ENCODE peak calls at places on chromosomes 1 and 21, in four cellular contexts. One of them, this sample, is unnamed.

GRCh38 chr21:45387506-45387905 is 17.5 kb upstream of the COL18A1 start:
- DNase-seq in dermis blood vessel endothelial cell: no peak
- DNase-seq in T-helper 1 cell: no peak
- DNase-seq in stimulated activated CD8-positive, alpha-beta memory T cell treated with anti-CD3 and anti-CD28 coated beads, Interleukin-2, amount 100 ng/mL, for 1 hour: no peak
- DNase-seq in this sample: no peak

GRCh38 chr1:210920716-210921694 is 212.9 kb downstream of the KCNH1 start:
- DNase-seq in dermis blood vessel endothelial cell: no peak
- DNase-seq in T-helper 1 cell: no peak
- DNase-seq in stimulated activated CD8-positive, alpha-beta memory T cell treated with anti-CD3 and anti-CD28 coated beads, Interleukin-2, amount 100 ng/mL, for 1 hour: no peak
- DNase-seq in this sample: no peak

GRCh38 chr1:6459850-6460265 is 6.1 kb downstream of the TNFRSF25 start:
- DNase-seq in dermis blood vessel endothelial cell: no peak
- DNase-seq in T-helper 1 cell: peak; percentile 45
- DNase-seq in stimulated activated CD8-positive, alpha-beta memory T cell treated with anti-CD3 and anti-CD28 coated beads, Interleukin-2, amount 100 ng/mL, for 1 hour: no peak
- DNase-seq in this sample: peak; percentile 55

GRCh38 chr1:217433664-217434063 is 197.2 kb downstream of the GPATCH2 start:
- DNase-seq in dermis blood vessel endothelial cell: no peak
- DNase-seq in T-helper 1 cell: no peak
- DNase-seq in stimulated activated CD8-positive, alpha-beta memory T cell treated with anti-CD3 and anti-CD28 coated beads, Interleukin-2, amount 100 ng/mL, for 1 hour: no peak
- DNase-seq in this sample: no peak

GRCh38 chr1:197914510-197914909 is 2.7 kb upstream of the LHX9 start:
- DNase-seq in dermis blood vessel endothelial cell: no peak
- DNase-seq in T-helper 1 cell: no peak
- DNase-seq in stimulated activated CD8-positive, alpha-beta memory T cell treated with anti-CD3 and anti-CD28 coated beads, Interleukin-2, amount 100 ng/mL, for 1 hour: no peak
- DNase-seq in this sample: no peak

GRCh38 chr1:234925440-234926251 is 203.0 kb downstream of the TOMM20 start:
- DNase-seq in dermis blood vessel endothelial cell: peak; percentile 96
- DNase-seq in T-helper 1 cell: no peak
- DNase-seq in stimulated activated CD8-positive, alpha-beta memory T cell treated with anti-CD3 and anti-CD28 coated beads, Interleukin-2, amount 100 ng/mL, for 1 hour: no peak
- DNase-seq in this sample: no peak

GRCh38 chr1:176450526-176450925 is 12.4 kb upstream of the PAPPA2 start:
- DNase-seq in dermis blood vessel endothelial cell: no peak
- DNase-seq in T-helper 1 cell: no peak
- DNase-seq in stimulated activated CD8-positive, alpha-beta memory T cell treated with anti-CD3 and anti-CD28 coated beads, Interleukin-2, amount 100 ng/mL, for 1 hour: no peak
- DNase-seq in this sample: no peak

GRCh38 chr1:186605762-186606350 is 74.4 kb downstream of the PTGS2 start:
- DNase-seq in dermis blood vessel endothelial cell: peak; percentile 79
- DNase-seq in T-helper 1 cell: no peak
- DNase-seq in stimulated activated CD8-positive, alpha-beta memory T cell treated with anti-CD3 and anti-CD28 coated beads, Interleukin-2, amount 100 ng/mL, for 1 hour: no peak
- DNase-seq in this sample: no peak

GRCh38 chr1:119896303-119896702 is at the start of gene ADAM30:
- DNase-seq in dermis blood vessel endothelial cell: no peak
- DNase-seq in T-helper 1 cell: no peak
- DNase-seq in stimulated activated CD8-positive, alpha-beta memory T cell treated with anti-CD3 and anti-CD28 coated beads, Interleukin-2, amount 100 ng/mL, for 1 hour: no peak
- DNase-seq in this sample: no peak

GRCh38 chr1:56755911-56756310 is 63.3 kb downstream of the FYB2 start:
- DNase-seq in dermis blood vessel endothelial cell: no peak
- DNase-seq in T-helper 1 cell: no peak
- DNase-seq in stimulated activated CD8-positive, alpha-beta memory T cell treated with anti-CD3 and anti-CD28 coated beads, Interleukin-2, amount 100 ng/mL, for 1 hour: no peak
- DNase-seq in this sample: no peak

GRCh38 chr1:100323428-100324106 is 28.7 kb upstream of the CDC14A start:
- DNase-seq in dermis blood vessel endothelial cell: no peak
- DNase-seq in T-helper 1 cell: no peak
- DNase-seq in stimulated activated CD8-positive, alpha-beta memory T cell treated with anti-CD3 and anti-CD28 coated beads, Interleukin-2, amount 100 ng/mL, for 1 hour: no peak
- DNase-seq in this sample: no peak

GRCh38 chr1:243731974-243732373 is 118.1 kb downstream of the AKT3 start:
- DNase-seq in dermis blood vessel endothelial cell: no peak
- DNase-seq in T-helper 1 cell: no peak
- DNase-seq in stimulated activated CD8-positive, alpha-beta memory T cell treated with anti-CD3 and anti-CD28 coated beads, Interleukin-2, amount 100 ng/mL, for 1 hour: no peak
- DNase-seq in this sample: no peak

GRCh38 chr1:56477164-56478111 is 101.9 kb downstream of the PLPP3 start:
- DNase-seq in dermis blood vessel endothelial cell: peak; percentile 49
- DNase-seq in T-helper 1 cell: no peak
- DNase-seq in stimulated activated CD8-positive, alpha-beta memory T cell treated with anti-CD3 and anti-CD28 coated beads, Interleukin-2, amount 100 ng/mL, for 1 hour: no peak
- DNase-seq in this sample: no peak

GRCh38 chr1:21634481-21635137 is 34.5 kb downstream of the RAP1GAP start:
- DNase-seq in dermis blood vessel endothelial cell: no peak
- DNase-seq in T-helper 1 cell: no peak
- DNase-seq in stimulated activated CD8-positive, alpha-beta memory T cell treated with anti-CD3 and anti-CD28 coated beads, Interleukin-2, amount 100 ng/mL, for 1 hour: no peak
- DNase-seq in this sample: no peak

GRCh38 chr1:30242722-30243465 is 480.5 kb downstream of the MATN1 start:
- DNase-seq in dermis blood vessel endothelial cell: no peak
- DNase-seq in T-helper 1 cell: no peak
- DNase-seq in stimulated activated CD8-positive, alpha-beta memory T cell treated with anti-CD3 and anti-CD28 coated beads, Interleukin-2, amount 100 ng/mL, for 1 hour: no peak
- DNase-seq in this sample: no peak

GRCh38 chr1:187491082-187491720 is 662.5 kb downstream of the PLA2G4A start:
- DNase-seq in dermis blood vessel endothelial cell: no peak
- DNase-seq in T-helper 1 cell: no peak
- DNase-seq in stimulated activated CD8-positive, alpha-beta memory T cell treated with anti-CD3 and anti-CD28 coated beads, Interleukin-2, amount 100 ng/mL, for 1 hour: no peak
- DNase-seq in this sample: no peak

GRCh38 chr1:92736395-92736794 is 48.5 kb downstream of the EVI5 start:
- DNase-seq in dermis blood vessel endothelial cell: peak; percentile 40
- DNase-seq in T-helper 1 cell: no peak
- DNase-seq in stimulated activated CD8-positive, alpha-beta memory T cell treated with anti-CD3 and anti-CD28 coated beads, Interleukin-2, amount 100 ng/mL, for 1 hour: no peak
- DNase-seq in this sample: no peak

GRCh38 chr1:67686272-67687197 is 1.5 kb downstream of the GADD45A start:
- DNase-seq in dermis blood vessel endothelial cell: peak; percentile 96
- DNase-seq in T-helper 1 cell: peak; percentile 29
- DNase-seq in stimulated activated CD8-positive, alpha-beta memory T cell treated with anti-CD3 and anti-CD28 coated beads, Interleukin-2, amount 100 ng/mL, for 1 hour: peak; percentile 16
- DNase-seq in this sample: peak; percentile 23

GRCh38 chr1:231240531-231240882 is 505 bp upstream of the GNPAT start:
- DNase-seq in dermis blood vessel endothelial cell: no peak
- DNase-seq in T-helper 1 cell: no peak
- DNase-seq in stimulated activated CD8-positive, alpha-beta memory T cell treated with anti-CD3 and anti-CD28 coated beads, Interleukin-2, amount 100 ng/mL, for 1 hour: no peak
- DNase-seq in this sample: no peak

GRCh38 chr1:223466156-223466555 is 72.9 kb downstream of the CCDC185 start:
- DNase-seq in dermis blood vessel endothelial cell: no peak
- DNase-seq in T-helper 1 cell: no peak
- DNase-seq in stimulated activated CD8-positive, alpha-beta memory T cell treated with anti-CD3 and anti-CD28 coated beads, Interleukin-2, amount 100 ng/mL, for 1 hour: no peak
- DNase-seq in this sample: no peak

GRCh38 chr21:39386194-39386593 is 37.3 kb upstream of the HMGN1 start:
- DNase-seq in dermis blood vessel endothelial cell: no peak
- DNase-seq in T-helper 1 cell: no peak
- DNase-seq in stimulated activated CD8-positive, alpha-beta memory T cell treated with anti-CD3 and anti-CD28 coated beads, Interleukin-2, amount 100 ng/mL, for 1 hour: no peak
- DNase-seq in this sample: no peak

GRCh38 chr1:52925571-52926005 is 1.5 kb upstream of the SCP2 start:
- DNase-seq in dermis blood vessel endothelial cell: no peak
- DNase-seq in T-helper 1 cell: no peak
- DNase-seq in stimulated activated CD8-positive, alpha-beta memory T cell treated with anti-CD3 and anti-CD28 coated beads, Interleukin-2, amount 100 ng/mL, for 1 hour: no peak
- DNase-seq in this sample: no peak

GRCh38 chr1:205438213-205439158 is 16.6 kb upstream of the LEMD1 start:
- DNase-seq in dermis blood vessel endothelial cell: peak; percentile 79
- DNase-seq in T-helper 1 cell: no peak
- DNase-seq in stimulated activated CD8-positive, alpha-beta memory T cell treated with anti-CD3 and anti-CD28 coated beads, Interleukin-2, amount 100 ng/mL, for 1 hour: no peak
- DNase-seq in this sample: no peak

GRCh38 chr21:18275740-18276139 is 31.1 kb downstream of the CHODL start:
- DNase-seq in dermis blood vessel endothelial cell: no peak
- DNase-seq in T-helper 1 cell: no peak
- DNase-seq in stimulated activated CD8-positive, alpha-beta memory T cell treated with anti-CD3 and anti-CD28 coated beads, Interleukin-2, amount 100 ng/mL, for 1 hour: no peak
- DNase-seq in this sample: no peak

GRCh38 chr1:151998611-151999362 is 5.1 kb upstream of the S100A10 start:
- DNase-seq in dermis blood vessel endothelial cell: no peak
- DNase-seq in T-helper 1 cell: no peak
- DNase-seq in stimulated activated CD8-positive, alpha-beta memory T cell treated with anti-CD3 and anti-CD28 coated beads, Interleukin-2, amount 100 ng/mL, for 1 hour: no peak
- DNase-seq in this sample: no peak

GRCh38 chr1:167221804-167222610 is 1.3 kb downstream of the POU2F1 start:
- DNase-seq in dermis blood vessel endothelial cell: peak; percentile 68
- DNase-seq in T-helper 1 cell: peak; percentile 49
- DNase-seq in stimulated activated CD8-positive, alpha-beta memory T cell treated with anti-CD3 and anti-CD28 coated beads, Interleukin-2, amount 100 ng/mL, for 1 hour: peak; percentile 24
- DNase-seq in this sample: peak; percentile 55